ENCODE peak calls at places on chromosome 21, in four cellular contexts. F, Q, Z and E are unnamed samples.

GRCh38 chr21:33971492-33972013 is 55.9 kb upstream of the ATP5PO start:
- DNase-seq in Q (no peak), F (no peak), Z (peak), E (no peak)

GRCh38 chr21:27202301-27202700 is 235.4 kb upstream of the ADAMTS5 start:
- DNase-seq in Z (no peak), F (no peak), Q (no peak), E (no peak)

GRCh38 chr21:30882907-30883597 is 1.7 kb upstream of the KRTAP11-1 start:
- DNase-seq in Z (no peak), F (no peak), Q (no peak), E (no peak)

GRCh38 chr21:31801551-31802234 is 69.8 kb upstream of the SCAF4 start:
- DNase-seq in Z (no peak), Q (no peak), F (no peak), E (no peak)

GRCh38 chr21:39451332-39452206 is at the start of gene SH3BGR:
- DNase-seq in Q (no peak), F (peak), Z (no peak), E (no peak)

GRCh38 chr21:37429356-37429755 is 62.8 kb downstream of the DYRK1A start:
- DNase-seq in Z (no peak), Q (no peak), F (no peak), E (no peak)

GRCh38 chr21:33897098-33897497 is 18.5 kb downstream of the ATP5PO start:
- DNase-seq in Q (no peak), F (no peak), Z (no peak), E (no peak)

GRCh38 chr21:16534408-16535099 is 804.8 kb downstream of the USP25 start:
- DNase-seq in Z (no peak), F (peak), Q (peak), E (no peak)

GRCh38 chr21:15943009-15943666 is 213.4 kb downstream of the USP25 start:
- DNase-seq in F (no peak), Z (peak), Q (no peak), E (no peak)

GRCh38 chr21:36922861-36923260 is 43.6 kb downstream of the HLCS start:
- DNase-seq in Z (no peak), F (no peak), Q (no peak), E (no peak)

GRCh38 chr21:14877581-14878228 is 187.1 kb downstream of the NRIP1 start:
- DNase-seq in Q (no peak), F (no peak), Z (no peak), E (no peak)

GRCh38 chr21:34243562-34243961 is 120.2 kb upstream of the KCNE2 start:
- DNase-seq in F (peak), Z (peak), Q (peak), E (no peak)

GRCh38 chr21:33261635-33262034 is 4.5 kb upstream of the IL10RB start:
- DNase-seq in Z (no peak), F (no peak), Q (no peak), E (no peak)

GRCh38 chr21:16040601-16041000 is 310.8 kb downstream of the USP25 start:
- DNase-seq in Z (no peak), F (no peak), Q (no peak), E (no peak)

GRCh38 chr21:38266732-38267131 is 9.9 kb downstream of the KCNJ15 start:
- DNase-seq in F (no peak), Z (no peak), Q (no peak), E (no peak)

GRCh38 chr21:33859373-33860102 is 56.1 kb downstream of the ATP5PO start:
- DNase-seq in Z (no peak), Q (no peak), F (no peak), E (no peak)

GRCh38 chr21:34923626-34924025 is 125.5 kb downstream of the RUNX1 start:
- DNase-seq in F (no peak), Q (no peak), Z (no peak), E (no peak)

GRCh38 chr21:33849839-33850238 is 65.8 kb downstream of the ATP5PO start:
- DNase-seq in F (no peak), Q (no peak), Z (no peak), E (no peak)

GRCh38 chr21:38804617-38805281 is 980 bp upstream of the ETS2 start:
- DNase-seq in Z (no peak), Q (peak), F (peak), E (peak)

GRCh38 chr21:26881504-26882228 is 36.5 kb upstream of the ADAMTS1 start:
- DNase-seq in Q (no peak), F (peak), Z (no peak), E (no peak)

GRCh38 chr21:18914570-18914969 is 511.0 kb upstream of the TMPRSS15 start:
- DNase-seq in Z (no peak), Q (no peak), F (no peak), E (no peak)

GRCh38 chr21:31656199-31657095 is 3.0 kb upstream of the SOD1 start:
- DNase-seq in Q (no peak), Z (no peak), F (no peak), E (no peak)

GRCh38 chr21:34511154-34511553 is 856 bp downstream of the KCNE1 start:
- DNase-seq in F (no peak), Z (no peak), Q (no peak), E (no peak)

GRCh38 chr21:26732442-26733221 is 112.6 kb downstream of the ADAMTS1 start:
- DNase-seq in Z (no peak), F (peak), Q (peak), E (no peak)

GRCh38 chr21:33388188-33388587 is 15.0 kb upstream of the IFNGR2 start:
- DNase-seq in F (no peak), Z (no peak), Q (no peak), E (no peak)

GRCh38 chr21:43604505-43605204 is 54.6 kb downstream of the HSF2BP start:
- DNase-seq in F (no peak), Z (no peak), Q (no peak), E (no peak)
- TF ChIP-seq POLR2AphosphoS5 in F (no peak), Z (no peak), Q (no peak), E (no peak)

GRCh38 chr21:25566645-25567044 is 40.6 kb downstream of the MRPL39 start:
- DNase-seq in Q (no peak), Z (no peak), F (no peak), E (no peak)
- TF ChIP-seq POLR2AphosphoS5 in Q (no peak), Z (no peak), F (no peak), E (no peak)

GRCh38 chr21:45551816-45552695 is 9.8 kb upstream of the SLC19A1 start:
- DNase-seq in Z (no peak), F (peak), Q (no peak), E (peak)

GRCh38 chr21:45548711-45549491 is 6.7 kb upstream of the SLC19A1 start:
- DNase-seq in Z (no peak), F (no peak), Q (no peak), E (peak)

GRCh38 chr21:45551316-45551715 is 9.1 kb upstream of the SLC19A1 start:
- DNase-seq in Z (peak), F (no peak), Q (no peak), E (peak)

GRCh38 chr21:45550552-45551210 is 8.4 kb upstream of the SLC19A1 start:
- DNase-seq in Z (no peak), F (no peak), Q (no peak), E (peak)

GRCh38 chr21:45549670-45550463 is 7.6 kb upstream of the SLC19A1 start:
- DNase-seq in Z (no peak), F (peak), Q (no peak), E (peak)
- TF ChIP-seq POLR2AphosphoS5 in Z (no peak), F (no peak), Q (no peak), E (peak)

GRCh38 chr21:29649370-29649963 is 290.3 kb downstream of the GRIK1 start:
- DNase-seq in Z (no peak), Q (no peak), F (no peak), E (no peak)
- TF ChIP-seq POLR2AphosphoS5 in Z (no peak), Q (no peak), F (no peak), E (no peak)

GRCh38 chr21:45031231-45032191 is 42.9 kb upstream of the ADARB1 start:
- DNase-seq in Z (no peak), F (no peak), Q (no peak), E (no peak)

GRCh38 chr21:45032332-45032731 is 42.0 kb upstream of the ADARB1 start:
- DNase-seq in F (no peak), Q (no peak), Z (no peak), E (no peak)

GRCh38 chr21:45029968-45030636 is 44.3 kb upstream of the ADARB1 start:
- DNase-seq in F (peak), Z (no peak), Q (no peak), E (no peak)

GRCh38 chr21:45029298-45029967 is 44.9 kb upstream of the ADARB1 start:
- DNase-seq in Z (no peak), Q (no peak), F (peak), E (peak)

GRCh38 chr21:45030637-45031218 is 43.7 kb upstream of the ADARB1 start:
- DNase-seq in Z (no peak), F (no peak), Q (no peak), E (no peak)
- TF ChIP-seq POLR2AphosphoS5 in Z (no peak), F (no peak), Q (no peak), E (no peak)

DNA sequence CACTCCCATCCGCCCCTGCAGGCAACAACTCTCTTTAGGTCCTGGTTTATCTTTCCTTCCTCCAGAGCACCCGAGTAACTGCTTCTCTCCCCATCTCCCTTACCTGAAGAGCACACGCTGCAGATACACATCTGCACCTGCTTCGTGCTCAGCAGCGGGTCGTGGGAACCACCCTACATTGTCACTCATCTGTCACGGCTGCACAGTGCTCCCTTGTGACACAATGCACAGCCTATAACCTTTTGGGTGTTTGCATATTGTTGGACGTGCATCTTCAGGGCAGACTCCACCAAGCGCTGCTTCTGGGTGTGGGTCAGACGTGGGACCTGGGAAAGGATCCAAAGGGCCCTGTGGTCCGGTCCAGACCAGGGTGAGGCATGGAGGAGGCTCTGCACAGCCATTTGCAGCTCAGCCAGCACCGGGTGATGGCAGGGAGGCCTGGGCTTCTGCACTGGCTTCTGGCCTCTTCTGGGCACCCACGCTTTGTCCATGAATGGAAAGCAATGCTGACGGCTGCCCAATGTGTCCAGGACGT is 42.5 kb downstream of the WDR4 start:
- DNase-seq in Q (peak), F (peak), Z (no peak), E (peak)
- TF ChIP-seq POLR2AphosphoS5 in Q (no peak), F (no peak), Z (no peak), E (no peak)

GRCh38 chr21:25582888-25583287 is 24.4 kb downstream of the MRPL39 start:
- DNase-seq in F (no peak), Q (no peak), Z (no peak), E (no peak)
- TF ChIP-seq POLR2AphosphoS5 in F (no peak), Q (no peak), Z (no peak), E (no peak)